ENCODE peak calls at places on chromosomes 6 and 20, in six cellular contexts. One of them, this sample, is unnamed.

GRCh38 chr6:21149460-21149859 is 444.1 kb upstream of the SOX4 start:
- DNase-seq in Panc1: no peak
- DNase-seq in adipocyte: no peak
- DNase-seq in CD8-positive, alpha-beta T cell: no peak
- DNase-seq in spleen: no peak
- DNase-seq in upper lobe of right lung: no peak
- DNase-seq in this sample: no peak

GRCh38 chr20:44407402-44408184 is 52.1 kb downstream of the HNF4A start:
- DNase-seq in Panc1: no peak
- DNase-seq in adipocyte: peak
- DNase-seq in CD8-positive, alpha-beta T cell: no peak
- DNase-seq in spleen: peak
- DNase-seq in upper lobe of right lung: no peak
- DNase-seq in this sample: peak

GRCh38 chr20:50921055-50921454 is 10.2 kb downstream of the ADNP start:
- DNase-seq in Panc1: no peak
- DNase-seq in adipocyte: peak
- DNase-seq in CD8-positive, alpha-beta T cell: no peak
- DNase-seq in spleen: no peak
- DNase-seq in upper lobe of right lung: no peak
- DNase-seq in this sample: no peak

GRCh38 chr6:8940356-8940755 is 505.0 kb upstream of the SLC35B3 start:
- DNase-seq in Panc1: no peak
- DNase-seq in adipocyte: no peak
- DNase-seq in CD8-positive, alpha-beta T cell: no peak
- DNase-seq in spleen: no peak
- DNase-seq in upper lobe of right lung: no peak
- DNase-seq in this sample: no peak

GRCh38 chr6:150191809-150192208 is 49.0 kb downstream of the PPP1R14C start:
- DNase-seq in Panc1: no peak
- DNase-seq in adipocyte: peak
- DNase-seq in CD8-positive, alpha-beta T cell: no peak
- DNase-seq in spleen: no peak
- DNase-seq in upper lobe of right lung: no peak
- DNase-seq in this sample: no peak

GRCh38 chr20:24984963-24985640 is 7.4 kb downstream of the APMAP start:
- DNase-seq in Panc1: no peak
- DNase-seq in adipocyte: no peak
- DNase-seq in CD8-positive, alpha-beta T cell: no peak
- DNase-seq in spleen: peak
- DNase-seq in upper lobe of right lung: peak
- DNase-seq in this sample: no peak

GRCh38 chr6:55304747-55305146 is 22.5 kb upstream of the GFRAL start:
- DNase-seq in Panc1: no peak
- DNase-seq in adipocyte: peak
- DNase-seq in CD8-positive, alpha-beta T cell: no peak
- DNase-seq in spleen: no peak
- DNase-seq in upper lobe of right lung: peak
- DNase-seq in this sample: no peak

GRCh38 chr6:132726608-132726975 is 12.7 kb upstream of the VNN1 start:
- DNase-seq in Panc1: no peak
- DNase-seq in adipocyte: no peak
- DNase-seq in CD8-positive, alpha-beta T cell: no peak
- DNase-seq in spleen: no peak
- DNase-seq in upper lobe of right lung: no peak
- DNase-seq in this sample: no peak

GRCh38 chr6:89438248-89438647 is 5.3 kb downstream of the ANKRD6 start:
- DNase-seq in Panc1: no peak
- DNase-seq in adipocyte: no peak
- DNase-seq in CD8-positive, alpha-beta T cell: no peak
- DNase-seq in spleen: no peak
- DNase-seq in upper lobe of right lung: no peak
- DNase-seq in this sample: no peak

GRCh38 chr6:12077021-12077420 is 64.9 kb downstream of the HIVEP1 start:
- DNase-seq in Panc1: no peak
- DNase-seq in adipocyte: no peak
- DNase-seq in CD8-positive, alpha-beta T cell: no peak
- DNase-seq in spleen: no peak
- DNase-seq in upper lobe of right lung: no peak
- DNase-seq in this sample: no peak

GRCh38 chr6:31778999-31779885 is 2.1 kb upstream of the VWA7 start:
- DNase-seq in Panc1: no peak
- DNase-seq in adipocyte: no peak
- DNase-seq in CD8-positive, alpha-beta T cell: no peak
- DNase-seq in spleen: no peak
- DNase-seq in upper lobe of right lung: no peak
- DNase-seq in this sample: no peak

GRCh38 chr6:100457251-100457990 is 7.3 kb downstream of the SIM1 start:
- DNase-seq in Panc1: no peak
- DNase-seq in adipocyte: no peak
- DNase-seq in CD8-positive, alpha-beta T cell: no peak
- DNase-seq in spleen: no peak
- DNase-seq in upper lobe of right lung: no peak
- DNase-seq in this sample: no peak

GRCh38 chr6:31888281-31889258 is 8.9 kb downstream of the EHMT2 start:
- DNase-seq in Panc1: no peak
- DNase-seq in adipocyte: peak
- DNase-seq in CD8-positive, alpha-beta T cell: peak
- DNase-seq in spleen: peak
- DNase-seq in upper lobe of right lung: peak
- DNase-seq in this sample: no peak

GRCh38 chr6:123745877-123746276 is 57.8 kb upstream of the NKAIN2 start:
- DNase-seq in Panc1: peak
- DNase-seq in adipocyte: no peak
- DNase-seq in CD8-positive, alpha-beta T cell: no peak
- DNase-seq in spleen: no peak
- DNase-seq in upper lobe of right lung: no peak
- DNase-seq in this sample: no peak

GRCh38 chr6:122400121-122400450 is 634 bp downstream of the HSF2 start:
- DNase-seq in Panc1: no peak
- DNase-seq in adipocyte: peak
- DNase-seq in CD8-positive, alpha-beta T cell: no peak
- DNase-seq in spleen: no peak
- DNase-seq in upper lobe of right lung: no peak
- DNase-seq in this sample: no peak

GRCh38 chr6:95091823-95092436 is 485.4 kb upstream of the MANEA start:
- DNase-seq in Panc1: no peak
- DNase-seq in adipocyte: peak
- DNase-seq in CD8-positive, alpha-beta T cell: no peak
- DNase-seq in spleen: no peak
- DNase-seq in upper lobe of right lung: no peak
- DNase-seq in this sample: no peak

GRCh38 chr6:38773338-38773737 is 58.2 kb downstream of the DNAH8 start:
- DNase-seq in Panc1: peak
- DNase-seq in adipocyte: no peak
- DNase-seq in CD8-positive, alpha-beta T cell: no peak
- DNase-seq in spleen: no peak
- DNase-seq in upper lobe of right lung: no peak
- DNase-seq in this sample: no peak

GRCh38 chr6:168526841-168527281 is 85.9 kb downstream of the SMOC2 start:
- DNase-seq in Panc1: no peak
- DNase-seq in adipocyte: no peak
- DNase-seq in CD8-positive, alpha-beta T cell: no peak
- DNase-seq in spleen: no peak
- DNase-seq in upper lobe of right lung: no peak
- DNase-seq in this sample: no peak

GRCh38 chr6:141488466-141488865 is 644.3 kb upstream of the GJE1 start:
- DNase-seq in Panc1: no peak
- DNase-seq in adipocyte: no peak
- DNase-seq in CD8-positive, alpha-beta T cell: no peak
- DNase-seq in spleen: no peak
- DNase-seq in upper lobe of right lung: no peak
- DNase-seq in this sample: no peak

GRCh38 chr6:75609639-75610590 is 8.2 kb downstream of the SENP6 start:
- DNase-seq in Panc1: no peak
- DNase-seq in adipocyte: peak
- DNase-seq in CD8-positive, alpha-beta T cell: no peak
- DNase-seq in spleen: no peak
- DNase-seq in upper lobe of right lung: no peak
- DNase-seq in this sample: no peak

GRCh38 chr6:89817481-89817880 is 2.1 kb downstream of the MDN1 start:
- DNase-seq in Panc1: no peak
- DNase-seq in adipocyte: no peak
- DNase-seq in CD8-positive, alpha-beta T cell: no peak
- DNase-seq in spleen: no peak
- DNase-seq in upper lobe of right lung: no peak
- DNase-seq in this sample: no peak

GRCh38 chr6:9398794-9399373 is 963.5 kb upstream of the SLC35B3 start:
- DNase-seq in Panc1: no peak
- DNase-seq in adipocyte: no peak
- DNase-seq in CD8-positive, alpha-beta T cell: no peak
- DNase-seq in spleen: no peak
- DNase-seq in upper lobe of right lung: no peak
- DNase-seq in this sample: peak

GRCh38 chr20:16459019-16459700 is 114.1 kb downstream of the KIF16B start:
- DNase-seq in Panc1: no peak
- DNase-seq in adipocyte: peak
- DNase-seq in CD8-positive, alpha-beta T cell: no peak
- DNase-seq in spleen: no peak
- DNase-seq in upper lobe of right lung: no peak
- DNase-seq in this sample: no peak

DNA sequence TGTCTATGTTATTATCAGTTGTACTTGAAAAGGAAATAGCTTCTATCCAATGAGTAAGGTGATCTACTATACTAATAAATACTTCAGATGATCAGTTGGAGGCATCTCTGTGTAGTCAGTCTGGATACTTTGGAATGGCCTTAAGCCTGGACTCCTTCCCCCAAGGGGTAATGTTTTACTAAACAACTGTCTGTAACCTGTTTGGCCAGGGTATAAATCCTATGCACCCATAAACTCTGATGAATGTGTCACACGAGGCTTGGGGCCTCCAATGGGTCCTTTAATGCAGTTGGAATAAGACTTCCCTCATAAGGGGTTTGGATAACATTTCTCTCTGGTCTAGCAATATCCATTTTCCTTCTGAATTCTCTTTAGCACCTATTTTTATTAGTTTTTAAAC is 19.5 kb upstream of the SLC52A3 start:
- DNase-seq in Panc1: no peak
- DNase-seq in adipocyte: no peak
- DNase-seq in CD8-positive, alpha-beta T cell: no peak
- DNase-seq in spleen: no peak
- DNase-seq in upper lobe of right lung: no peak
- DNase-seq in this sample: no peak
- H3K4me3 ChIP-seq in Panc1: no peak
- H3K4me3 ChIP-seq in adipocyte: no peak
- H3K4me3 ChIP-seq in CD8-positive, alpha-beta T cell: no peak
- H3K4me3 ChIP-seq in spleen: no peak
- H3K4me3 ChIP-seq in upper lobe of right lung: no peak
- H3K4me3 ChIP-seq in this sample: no peak

DNA sequence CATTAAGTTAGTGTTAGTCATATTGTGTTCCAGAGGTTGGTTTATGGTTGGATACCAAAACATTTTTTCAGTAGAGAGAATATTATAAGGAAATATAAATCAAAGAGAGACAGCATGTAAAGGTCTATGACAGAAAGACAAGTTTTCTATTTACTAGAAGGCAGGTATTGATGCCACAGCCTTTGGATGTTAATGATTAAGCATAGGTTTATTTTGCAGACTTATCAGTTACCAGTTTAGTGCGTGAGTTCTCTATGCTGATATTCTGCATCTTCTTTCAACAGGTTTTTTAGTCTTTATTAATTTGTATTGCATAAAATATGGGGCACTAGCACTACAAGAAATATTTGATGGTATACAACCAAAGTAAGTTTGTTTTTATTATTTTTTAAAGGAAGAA is 45.6 kb downstream of the CSE1L start:
- DNase-seq in Panc1: no peak
- DNase-seq in adipocyte: no peak
- DNase-seq in CD8-positive, alpha-beta T cell: no peak
- DNase-seq in spleen: no peak
- DNase-seq in upper lobe of right lung: no peak
- DNase-seq in this sample: no peak
- H3K4me3 ChIP-seq in Panc1: no peak
- H3K4me3 ChIP-seq in adipocyte: no peak
- H3K4me3 ChIP-seq in CD8-positive, alpha-beta T cell: no peak
- H3K4me3 ChIP-seq in spleen: no peak
- H3K4me3 ChIP-seq in upper lobe of right lung: no peak
- H3K4me3 ChIP-seq in this sample: no peak

GRCh38 chr6:137907170-137907569 is 40.1 kb downstream of the TNFAIP3 start:
- DNase-seq in Panc1: no peak
- DNase-seq in adipocyte: no peak
- DNase-seq in CD8-positive, alpha-beta T cell: no peak
- DNase-seq in spleen: no peak
- DNase-seq in upper lobe of right lung: no peak
- DNase-seq in this sample: no peak

GRCh38 chr6:137903274-137903932 is 36.3 kb downstream of the TNFAIP3 start:
- DNase-seq in Panc1: no peak
- DNase-seq in adipocyte: no peak
- DNase-seq in CD8-positive, alpha-beta T cell: no peak
- DNase-seq in spleen: no peak
- DNase-seq in upper lobe of right lung: no peak
- DNase-seq in this sample: no peak

GRCh38 chr6:137903933-137904821 is 37.1 kb downstream of the TNFAIP3 start:
- DNase-seq in Panc1: no peak
- DNase-seq in adipocyte: peak
- DNase-seq in CD8-positive, alpha-beta T cell: no peak
- DNase-seq in spleen: no peak
- DNase-seq in upper lobe of right lung: no peak
- DNase-seq in this sample: no peak

GRCh38 chr6:137904822-137905617 is 38.0 kb downstream of the TNFAIP3 start:
- DNase-seq in Panc1: no peak
- DNase-seq in adipocyte: no peak
- DNase-seq in CD8-positive, alpha-beta T cell: no peak
- DNase-seq in spleen: no peak
- DNase-seq in upper lobe of right lung: no peak
- DNase-seq in this sample: no peak

GRCh38 chr6:137906020-137906472 is 39.0 kb downstream of the TNFAIP3 start:
- DNase-seq in Panc1: no peak
- DNase-seq in adipocyte: no peak
- DNase-seq in CD8-positive, alpha-beta T cell: no peak
- DNase-seq in spleen: no peak
- DNase-seq in upper lobe of right lung: no peak
- DNase-seq in this sample: no peak
- H3K4me3 ChIP-seq in Panc1: no peak
- H3K4me3 ChIP-seq in adipocyte: no peak
- H3K4me3 ChIP-seq in CD8-positive, alpha-beta T cell: no peak
- H3K4me3 ChIP-seq in spleen: no peak
- H3K4me3 ChIP-seq in upper lobe of right lung: no peak
- H3K4me3 ChIP-seq in this sample: no peak

GRCh38 chr6:135114355-135115145 is 59.9 kb upstream of the HBS1L start:
- DNase-seq in Panc1: no peak
- DNase-seq in adipocyte: no peak
- DNase-seq in CD8-positive, alpha-beta T cell: no peak
- DNase-seq in spleen: no peak
- DNase-seq in upper lobe of right lung: no peak
- DNase-seq in this sample: no peak

GRCh38 chr6:135118142-135118730 is 62.9 kb upstream of the MYB start:
- DNase-seq in Panc1: no peak
- DNase-seq in adipocyte: no peak
- DNase-seq in CD8-positive, alpha-beta T cell: no peak
- DNase-seq in spleen: no peak
- DNase-seq in upper lobe of right lung: no peak
- DNase-seq in this sample: no peak

GRCh38 chr6:135115411-135116293 is 61.0 kb upstream of the HBS1L start:
- DNase-seq in Panc1: no peak
- DNase-seq in adipocyte: no peak
- DNase-seq in CD8-positive, alpha-beta T cell: no peak
- DNase-seq in spleen: no peak
- DNase-seq in upper lobe of right lung: no peak
- DNase-seq in this sample: no peak

GRCh38 chr6:135116566-135116965 is 61.9 kb upstream of the HBS1L start:
- DNase-seq in Panc1: no peak
- DNase-seq in adipocyte: no peak
- DNase-seq in CD8-positive, alpha-beta T cell: no peak
- DNase-seq in spleen: no peak
- DNase-seq in upper lobe of right lung: no peak
- DNase-seq in this sample: no peak

GRCh38 chr6:135117413-135117968 is 62.9 kb upstream of the HBS1L start:
- DNase-seq in Panc1: no peak
- DNase-seq in adipocyte: no peak
- DNase-seq in CD8-positive, alpha-beta T cell: no peak
- DNase-seq in spleen: no peak
- DNase-seq in upper lobe of right lung: no peak
- DNase-seq in this sample: no peak
- H3K4me3 ChIP-seq in Panc1: no peak
- H3K4me3 ChIP-seq in adipocyte: no peak
- H3K4me3 ChIP-seq in CD8-positive, alpha-beta T cell: peak
- H3K4me3 ChIP-seq in spleen: no peak
- H3K4me3 ChIP-seq in upper lobe of right lung: no peak
- H3K4me3 ChIP-seq in this sample: no peak